ENCODE peak calls at places on chromosomes 4 and X, in seven cellular contexts. A is uterus; D is endodermal cell; I is CD8-positive, alpha-beta T cell; W is heart left ventricle; X is ascending aorta; V is transverse colon. Q is an unnamed sample. For H3K4me1, the result is how much of the 10 kb centered on the place peaks cover.

GRCh38 chr4:87849612-87850011 is 16.8 kb downstream of the MEPE start:
- DNase-seq in A (no peak), D (no peak), I (no peak), W (no peak), X (no peak), V (no peak), Q (no peak)

GRCh38 chr4:84931961-84932360 is 34.5 kb downstream of the WDFY3 start:
- DNase-seq in A (no peak), D (no peak), I (no peak), W (no peak), X (no peak), V (no peak), Q (no peak)

GRCh38 chr4:7200801-7201200 is 8.5 kb downstream of the SORCS2 start:
- DNase-seq in A (peak), D (peak), I (no peak), W (no peak), X (peak), V (no peak), Q (no peak)

GRCh38 chrX:20362268-20363002 is 95.7 kb upstream of the RPS6KA3 start:
- DNase-seq in A (no peak), D (no peak), I (no peak), W (no peak), X (no peak), V (no peak), Q (no peak)

GRCh38 chr4:26296021-26296420 is 24.8 kb upstream of the RBPJ start:
- DNase-seq in A (no peak), D (no peak), I (no peak), W (no peak), X (no peak), V (no peak), Q (no peak)

GRCh38 chr4:174600391-174600790 is 78.1 kb upstream of the HPGD start:
- DNase-seq in A (no peak), D (no peak), I (no peak), W (no peak), X (no peak), V (no peak), Q (no peak)

GRCh38 chrX:1491851-1492349 is 39.2 kb upstream of the ASMTL start:
- DNase-seq in A (no peak), D (peak), I (no peak), W (no peak), X (peak), V (no peak), Q (peak)

GRCh38 chrX:10288400-10288799 is 131.6 kb downstream of the CLCN4 start:
- DNase-seq in A (no peak), D (no peak), I (no peak), W (no peak), X (no peak), V (no peak), Q (no peak)

GRCh38 chr4:102411416-102411815 is 66.1 kb upstream of the SLC39A8 start:
- DNase-seq in A (no peak), D (no peak), I (no peak), W (no peak), X (no peak), V (no peak), Q (no peak)

GRCh38 chr4:101682946-101683345 is 107.6 kb upstream of the BANK1 start:
- DNase-seq in A (no peak), D (no peak), I (no peak), W (no peak), X (no peak), V (no peak), Q (no peak)

GRCh38 chrX:76427560-76428242 is at the start of gene MAGEE1:
- DNase-seq in A (peak), D (peak), I (peak), W (peak), X (peak), V (peak), Q (peak)

GRCh38 chrX:154762529-154763296 is at the start of gene DKC1:
- DNase-seq in A (peak), D (peak), I (peak), W (peak), X (peak), V (peak), Q (peak)

GRCh38 chr4:89797117-89797516 is 39.8 kb downstream of the SNCA start:
- DNase-seq in A (no peak), D (no peak), I (no peak), W (peak), X (no peak), V (no peak), Q (no peak)

GRCh38 chr4:108224628-108225053 is 55.9 kb upstream of the LEF1 start:
- DNase-seq in A (no peak), D (peak), I (no peak), W (no peak), X (no peak), V (no peak), Q (no peak)

GRCh38 chr4:1041147-1041935 is 29.9 kb downstream of the FGFRL1 start:
- DNase-seq in A (no peak), D (peak), I (no peak), W (no peak), X (no peak), V (no peak), Q (no peak)

GRCh38 chrX:153969904-153970397 is 1.7 kb downstream of the HCFC1 start:
- DNase-seq in A (no peak), D (no peak), I (no peak), W (no peak), X (no peak), V (no peak), Q (peak)

GRCh38 chr4:139901516-139902327 is 236.1 kb downstream of the MGST2 start:
- DNase-seq in A (no peak), D (no peak), I (no peak), W (no peak), X (no peak), V (no peak), Q (no peak)

GRCh38 chr4:103091601-103092223 is 7.9 kb downstream of the BDH2 start:
- DNase-seq in A (peak), D (peak), I (peak), W (no peak), X (no peak), V (peak), Q (no peak)

GRCh38 chr4:38989487-38989886 is 42.7 kb downstream of the TMEM156 start:
- DNase-seq in A (no peak), D (no peak), I (no peak), W (no peak), X (no peak), V (no peak), Q (no peak)

GRCh38 chr4:175562111-175562510 is 250.0 kb downstream of the GPM6A start:
- DNase-seq in A (no peak), D (no peak), I (no peak), W (no peak), X (no peak), V (no peak), Q (no peak)

GRCh38 chrX:13092455-13092941 is 48.1 kb upstream of the FAM9C start:
- DNase-seq in A (no peak), D (no peak), I (peak), W (no peak), X (peak), V (peak), Q (peak)

GRCh38 chr4:111991797-111992196 is 153.5 kb upstream of the FAM241A start:
- DNase-seq in A (peak), D (no peak), I (no peak), W (no peak), X (no peak), V (no peak), Q (no peak)

DNA sequence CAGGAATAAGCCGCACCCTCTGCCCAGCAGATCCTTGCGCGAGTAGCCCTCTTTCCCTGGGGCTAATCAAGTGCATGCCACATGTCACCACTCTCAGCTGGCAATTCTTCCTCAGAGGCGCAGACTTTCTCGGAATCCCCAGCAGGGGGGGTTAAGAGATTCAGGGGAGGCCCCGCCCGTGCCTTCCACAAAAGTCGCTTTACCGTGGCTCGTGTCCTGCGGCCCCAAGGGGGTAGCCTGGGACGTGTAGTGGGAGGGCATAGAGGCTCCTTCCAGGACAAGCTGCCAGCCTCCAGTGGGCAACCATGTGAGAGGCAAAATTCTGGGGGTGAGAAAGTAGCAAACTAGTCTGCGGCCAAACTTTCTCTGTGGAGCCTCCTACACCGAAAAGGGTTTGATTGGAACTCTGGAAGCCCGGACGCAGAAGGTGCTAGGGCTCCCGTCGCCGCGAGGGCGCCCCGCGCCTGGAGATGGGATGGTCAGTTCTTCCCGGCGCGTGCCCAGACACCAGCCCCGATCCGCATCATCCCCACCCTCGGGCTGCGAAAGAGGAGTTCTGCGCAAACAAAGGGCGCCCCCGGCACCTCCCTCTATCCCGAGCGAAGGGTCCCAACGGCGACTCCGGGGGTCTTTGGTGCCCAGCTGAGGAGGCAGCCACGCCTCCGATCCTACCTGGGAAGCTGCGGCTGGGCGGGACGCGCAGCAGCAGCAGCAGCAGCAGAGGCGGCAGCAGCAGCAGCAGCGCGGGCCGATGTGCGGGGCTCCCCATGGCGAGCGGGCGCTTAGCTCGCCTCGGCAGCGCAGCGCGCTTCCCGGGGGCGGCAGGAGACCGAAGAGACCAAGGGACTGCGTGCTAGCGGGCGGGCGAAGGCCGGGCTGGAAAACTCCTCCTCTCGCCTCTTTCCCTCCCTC is at the start of gene SRPX:
- DNase-seq in A (peak), D (peak), I (no peak), W (peak), X (peak), V (peak), Q (peak)
- TF ChIP-seq CTCF in A (peak), D (peak), I (no peak), W (no peak), X (no peak), V (peak), Q (no peak)

DNA sequence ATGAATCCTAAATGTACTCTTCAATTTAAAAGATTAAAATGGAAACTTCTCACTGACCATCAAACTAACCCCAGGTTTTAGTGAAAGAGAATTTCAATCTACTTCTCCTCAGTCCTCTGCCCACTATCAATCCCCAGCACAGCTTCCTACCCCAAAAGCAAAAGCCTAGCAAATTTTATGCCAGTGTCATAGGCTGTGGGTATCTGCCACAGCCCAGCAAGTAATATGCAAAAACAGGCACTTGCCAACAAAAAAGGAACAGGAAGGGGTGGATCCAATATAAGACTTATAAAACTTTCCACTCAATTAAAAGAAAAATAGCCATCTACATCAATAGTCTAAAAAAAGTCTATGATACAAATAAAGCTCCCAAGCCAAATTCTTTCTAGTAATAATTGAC is 22.3 kb downstream of the CAMK2D start:
- DNase-seq in A (no peak), D (no peak), I (no peak), W (no peak), X (no peak), V (no peak), Q (no peak)
- H3K4me1 ChIP-seq in A (under half), D (under half), I (under half), W (under half), X (under half), V (under half), Q (under half)

GRCh38 chrX:148695362-148695761 is 194.9 kb downstream of the AFF2 start:
- DNase-seq in A (no peak), D (no peak), I (no peak), W (no peak), X (no peak), V (no peak), Q (no peak)

GRCh38 chrX:148700021-148700420 is 199.6 kb downstream of the AFF2 start:
- DNase-seq in A (no peak), D (no peak), I (no peak), W (no peak), X (no peak), V (no peak), Q (no peak)

DNA sequence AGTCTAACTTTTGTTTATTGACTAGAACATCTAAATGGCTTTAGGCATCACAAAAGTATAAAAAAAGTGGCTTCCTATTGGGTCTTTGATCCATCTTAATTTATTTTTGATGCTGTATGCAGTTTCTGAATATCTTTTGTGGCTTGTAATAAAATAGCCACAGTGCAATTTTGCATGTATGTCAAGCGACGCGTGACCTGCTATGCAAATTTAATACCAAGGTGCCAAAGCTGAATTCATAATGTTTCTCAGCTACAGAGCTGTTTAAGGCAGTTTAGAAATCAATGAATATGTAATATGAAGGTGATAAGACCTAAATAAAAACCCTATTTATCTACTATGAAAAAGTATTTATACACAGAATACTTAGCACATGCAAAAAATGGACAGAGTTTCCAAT is 197.8 kb downstream of the AFF2 start:
- DNase-seq in A (no peak), D (no peak), I (no peak), W (no peak), X (no peak), V (no peak), Q (no peak)
- H3K27ac ChIP-seq in A (no peak), D (no peak), I (no peak), W (no peak), X (no peak), V (no peak), Q (no peak)

GRCh38 chr4:149164282-149164681 is 651.4 kb downstream of the IQCM start:
- DNase-seq in A (no peak), D (peak), I (no peak), W (no peak), X (no peak), V (no peak), Q (no peak)
- TF ChIP-seq CTCF in A (no peak), D (no peak), I (no peak), W (no peak), X (no peak), V (no peak), Q (no peak)

DNA sequence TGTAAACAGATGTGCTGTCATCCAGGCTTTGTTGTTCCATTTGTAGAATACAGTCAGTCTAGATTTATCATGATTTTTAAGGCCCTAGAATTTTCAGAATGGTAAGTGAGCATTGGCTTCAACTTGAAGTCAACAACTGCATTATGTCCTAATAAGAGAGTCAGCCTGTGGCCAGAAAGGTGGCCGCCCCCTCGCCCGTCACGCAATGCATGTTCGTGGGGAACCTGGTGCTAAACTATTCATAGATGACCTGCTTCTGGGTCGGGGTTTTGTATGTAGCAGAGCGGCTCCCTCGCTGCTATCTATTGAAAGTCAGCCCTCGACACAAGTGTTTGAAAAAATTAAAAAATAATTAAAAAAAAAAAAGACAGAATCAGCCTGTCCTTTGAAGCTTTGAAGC is 24.7 kb downstream of the USP53 start:
- DNase-seq in A (no peak), D (no peak), I (no peak), W (no peak), X (no peak), V (no peak), Q (peak)
- H3K4me1 ChIP-seq in A (under half), D (under half), I (under half), W (under half), X (under half), V (under half), Q (under half)

DNA sequence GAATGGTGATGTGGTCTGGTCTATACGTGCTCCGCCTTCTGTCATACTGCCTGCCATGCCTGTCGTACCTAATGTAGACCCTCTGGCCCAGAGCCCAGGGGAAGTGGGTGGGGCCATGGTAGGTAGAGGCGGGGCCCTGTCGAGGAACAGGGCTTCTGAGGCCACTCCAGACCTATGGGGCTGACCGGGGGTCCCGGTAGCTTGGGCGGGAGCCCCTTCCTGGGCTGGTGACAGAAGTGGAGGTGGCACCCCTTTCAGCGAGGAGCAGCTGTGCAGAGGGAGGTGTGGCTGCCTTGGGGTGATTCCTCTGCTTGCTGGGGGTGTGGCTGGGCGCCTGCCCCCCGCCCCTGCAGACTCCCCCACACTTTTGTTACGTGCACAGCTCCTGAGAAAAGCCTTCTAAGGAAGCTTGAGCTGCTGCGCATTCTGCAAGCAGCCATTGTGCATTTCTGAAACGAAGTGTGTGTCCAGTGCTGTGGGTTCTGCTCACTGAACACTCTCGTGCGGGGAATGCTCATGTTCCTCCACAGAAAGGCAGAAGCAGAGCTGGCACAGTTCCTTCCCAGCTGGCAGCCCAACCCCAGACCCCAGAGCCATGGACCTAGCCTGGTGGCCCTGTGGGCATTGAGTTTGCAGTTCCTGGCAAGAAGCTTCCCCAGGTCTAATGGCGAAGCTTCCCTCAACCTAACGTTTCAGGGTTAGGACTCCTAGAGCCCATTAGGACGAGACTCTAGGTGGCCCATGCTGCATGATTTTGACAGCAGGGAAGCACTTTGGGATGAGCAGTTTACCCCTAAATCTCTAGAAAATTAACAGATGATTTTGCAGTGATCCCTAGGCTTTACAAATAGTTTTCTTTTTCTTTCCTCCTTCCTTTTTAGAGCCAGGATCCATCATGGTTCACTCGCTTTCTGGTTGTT is 72.7 kb upstream of the HGFAC start:
- DNase-seq in A (peak), D (no peak), I (no peak), W (peak), X (no peak), V (no peak), Q (no peak)
- H3K27ac ChIP-seq in A (no peak), D (peak), I (no peak), W (no peak), X (no peak), V (no peak), Q (peak)

GRCh38 chr4:23932186-23932585 is 42.3 kb upstream of the PPARGC1A start:
- DNase-seq in A (no peak), D (no peak), I (no peak), W (no peak), X (no peak), V (no peak), Q (no peak)
- TF ChIP-seq CTCF in A (no peak), D (peak), I (no peak), W (no peak), X (no peak), V (no peak), Q (no peak)

GRCh38 chr4:2795558-2796260 is 2.8 kb downstream of the SH3BP2 start:
- DNase-seq in A (no peak), D (peak), I (no peak), W (no peak), X (peak), V (peak), Q (peak)

GRCh38 chr4:2797545-2798305 is 4.8 kb downstream of the SH3BP2 start:
- DNase-seq in A (peak), D (no peak), I (no peak), W (peak), X (peak), V (no peak), Q (peak)

GRCh38 chr4:2797188-2797544 is 4.3 kb downstream of the SH3BP2 start:
- DNase-seq in A (peak), D (no peak), I (no peak), W (no peak), X (peak), V (no peak), Q (peak)

GRCh38 chr4:2794707-2795557 is 2.0 kb downstream of the SH3BP2 start:
- DNase-seq in A (peak), D (peak), I (no peak), W (peak), X (peak), V (peak), Q (peak)

DNA sequence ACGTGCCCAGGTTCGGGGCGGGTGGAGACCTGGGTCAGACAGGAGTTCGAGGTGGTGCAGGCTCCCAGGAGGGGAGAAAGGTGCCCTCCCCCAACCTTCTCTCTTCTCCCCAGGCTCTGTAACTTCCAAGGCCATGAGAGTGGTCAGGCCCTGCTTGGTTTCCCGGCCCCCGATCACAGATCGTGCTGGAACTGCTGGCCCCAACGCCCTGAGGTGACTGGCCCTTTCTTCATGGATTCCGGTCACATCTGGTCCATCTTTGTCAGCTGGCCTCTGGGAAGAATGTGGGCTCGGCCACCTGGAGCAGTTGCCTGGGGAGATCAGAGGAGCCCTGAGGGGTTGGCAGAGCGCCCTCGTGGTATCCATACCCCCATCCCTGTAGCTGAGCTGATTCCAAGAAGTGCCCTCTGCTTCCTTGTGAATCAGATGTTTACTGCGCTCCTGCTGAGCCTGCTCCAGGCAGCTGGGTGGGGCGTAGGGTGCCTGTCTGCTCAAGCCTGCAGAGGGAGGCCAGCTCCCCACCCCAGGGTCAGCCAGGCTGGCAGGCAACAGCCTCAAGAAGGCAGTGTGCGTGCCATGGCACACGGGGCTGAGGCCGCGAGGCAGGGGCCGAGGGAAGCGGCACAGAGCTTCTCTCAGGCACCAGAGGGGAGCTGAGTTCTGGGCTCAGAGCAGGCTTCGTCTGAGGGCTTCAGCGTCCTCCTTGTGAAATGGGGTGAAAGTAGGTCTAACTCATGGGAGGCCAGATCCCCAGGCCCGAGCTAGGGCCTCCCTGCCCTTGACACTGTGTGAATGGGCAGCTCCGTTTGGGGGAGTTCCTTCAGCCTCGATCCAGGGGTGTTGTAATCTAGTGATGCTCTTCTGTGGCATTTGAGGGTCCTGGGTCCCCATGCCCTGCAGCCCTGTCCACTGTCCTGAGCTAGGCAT is 3.6 kb downstream of the SH3BP2 start:
- DNase-seq in A (no peak), D (no peak), I (no peak), W (peak), X (peak), V (peak), Q (peak)
- H3K4me1 ChIP-seq in A (under half), D (under half), I (half or more), W (half or more), X (under half), V (half or more), Q (half or more)

Q was measured in spleen.